ENCODE peak calls at places on chromosomes 3 and 15, in four cellular contexts. E is tibial nerve, I is right lobe of liver, K is body of pancreas. O is an unnamed sample.

GRCh38 chr15:66603301-66604179 is 37.7 kb upstream of the LCTL start:
- DNase-seq in E (peak; percentile 44), I (peak; percentile 75), K (peak; percentile 60), O (peak; percentile 82)

GRCh38 chr3:10351013-10351735 is 30.3 kb upstream of the SEC13 start:
- DNase-seq in I (no peak), K (no peak), E (no peak), O (no peak)

GRCh38 chr3:153439780-153440179 is 277.8 kb downstream of the RAP2B start:
- DNase-seq in I (no peak), K (no peak), E (no peak), O (no peak)

GRCh38 chr3:154745925-154746324 is 315.9 kb upstream of the GPR149 start:
- DNase-seq in I (no peak), E (no peak), K (no peak), O (no peak)

GRCh38 chr15:52804526-52805081 is 14.5 kb upstream of the ONECUT1 start:
- DNase-seq in E (no peak), I (no peak), K (no peak), O (no peak)

GRCh38 chr3:177050466-177051237 is 146.6 kb downstream of the TBL1XR1 start:
- DNase-seq in K (no peak), I (no peak), E (peak; percentile 10), O (no peak)

GRCh38 chr3:37752661-37753055 is 109.0 kb upstream of the CTDSPL start:
- DNase-seq in K (no peak), I (no peak), E (no peak), O (no peak)

GRCh38 chr15:70266412-70267089 is 168.8 kb upstream of the TLE3 start:
- DNase-seq in K (peak; percentile 50), E (peak; percentile 80), I (peak; percentile 75), O (peak; percentile 87)

GRCh38 chr3:189990826-189991225 is 129.9 kb downstream of the P3H2 start:
- DNase-seq in K (no peak), E (no peak), I (no peak), O (no peak)

GRCh38 chr3:43894176-43895049 is 203.7 kb downstream of the ABHD5 start:
- DNase-seq in E (peak; percentile 14), I (no peak), K (peak; percentile 41), O (peak; percentile 88)

GRCh38 chr3:186162221-186162620 is 53.3 kb upstream of the ETV5 start:
- DNase-seq in K (no peak), I (no peak), E (peak; percentile 17), O (no peak)

GRCh38 chr3:98395111-98395510 is 4.6 kb downstream of the OR5K3 start:
- DNase-seq in E (no peak), K (no peak), I (no peak), O (no peak)

GRCh38 chr3:120284702-120285507 is at the start of gene GPR156:
- DNase-seq in E (no peak), K (no peak), I (no peak), O (peak; percentile 51)

GRCh38 chr3:115858995-115859807 is 235.9 kb downstream of the GAP43 start:
- DNase-seq in I (no peak), E (no peak), K (no peak), O (no peak)

GRCh38 chr3:113124256-113124830 is 87.0 kb upstream of the BOC start:
- DNase-seq in K (no peak), I (no peak), E (no peak), O (no peak)
- H3K27ac ChIP-seq in K (no peak overlapping the region), I (no peak overlapping the region), E (no peak overlapping the region), O (no peak overlapping the region)

GRCh38 chr3:23945903-23946751 is 1.0 kb downstream of the NR1D2 start:
- DNase-seq in K (peak; percentile 98), E (peak; percentile 94), I (peak; percentile 98), O (peak; percentile 100)
- TF ChIP-seq POLR2A in K (peak; percentile 81), E (peak; percentile 75), I (peak; percentile 60), O (peak; percentile 68)

GRCh38 chr3:141410408-141410807 is 42.1 kb downstream of the ZBTB38 start:
- DNase-seq in K (peak; percentile 75), I (peak; percentile 53), E (no peak), O (no peak)
- H3K27ac ChIP-seq in K (peak overlapping the region; percentile 94), I (peak overlapping the region; percentile 95), E (peak overlapping the region; percentile 84), O (peak overlapping the region; percentile 58)

DNA sequence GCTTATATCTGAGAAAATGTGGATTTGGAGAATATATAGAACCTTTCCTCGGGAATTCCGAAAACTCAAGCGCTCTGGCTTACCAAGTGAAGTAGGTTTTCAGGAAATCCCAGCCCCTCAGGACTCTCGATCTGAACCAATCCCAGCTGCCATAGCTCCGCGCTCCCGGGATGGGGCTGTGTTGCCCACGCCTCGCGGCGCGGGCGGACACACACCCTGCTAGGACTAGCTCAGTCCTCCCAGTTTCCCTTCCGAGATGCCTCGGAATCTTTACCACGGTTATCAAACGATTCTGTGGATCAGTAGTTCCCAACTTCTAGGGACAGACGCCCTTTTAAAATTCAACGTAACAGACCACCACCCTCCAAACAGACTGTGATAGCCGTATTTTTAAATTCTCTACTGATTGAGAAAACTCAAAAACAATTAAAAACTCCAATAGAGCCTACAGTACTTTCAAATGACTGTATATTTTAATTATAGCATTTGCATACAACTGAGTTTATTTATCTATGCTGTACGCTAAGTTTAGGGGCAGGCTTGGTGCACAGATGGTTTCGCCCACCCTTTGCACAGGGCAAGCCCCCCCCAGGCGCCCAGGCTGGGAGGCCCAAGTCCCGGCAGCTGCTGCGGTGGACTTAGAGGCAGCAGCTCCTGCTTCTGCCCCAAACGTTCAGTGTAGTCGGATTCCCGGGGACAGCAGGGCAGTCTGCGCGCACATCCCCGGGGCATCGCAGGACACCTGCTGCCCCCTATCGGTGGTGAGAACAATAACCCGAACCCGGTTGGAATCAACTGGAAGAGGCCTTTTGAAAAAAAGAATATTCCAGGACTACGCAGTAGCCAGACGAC is 52.3 kb downstream of the CCDC54 start:
- DNase-seq in K (peak; percentile 72), I (peak; percentile 80), E (peak; percentile 53), O (peak; percentile 84)
- TF ChIP-seq POLR2A in K (peak; percentile 31), I (no peak), E (no peak), O (peak; percentile 37)

GRCh38 chr3:4730734-4731133 is 237.6 kb downstream of the ITPR1 start:
- DNase-seq in K (no peak), I (no peak), E (no peak), O (no peak)
- H3K27ac ChIP-seq in K (no peak overlapping the region), I (no peak overlapping the region), E (no peak overlapping the region), O (no peak overlapping the region)

O was measured in ovary.